ENCODE peak calls at places on chromosomes 11 and 22, in seven cellular contexts. Z, Y, L, B, P, X and A are unnamed samples.

GRCh38 chr11:68542617-68543016 is 82.1 kb downstream of the PPP6R3 start:
- DNase-seq in Z (no peak), Y (peak; percentile 37), L (no peak), B (no peak), P (peak; percentile 77), X (peak; percentile 93), A (peak; percentile 74)

GRCh38 chr22:39090426-39091064 is 6.5 kb upstream of the APOBEC3H start:
- DNase-seq in Z (no peak), Y (no peak), L (no peak), B (peak; percentile 29), P (no peak), X (no peak), A (no peak)

GRCh38 chr11:86746509-86746908 is 53.8 kb upstream of the PRSS23 start:
- DNase-seq in Z (no peak), Y (no peak), L (no peak), B (no peak), P (no peak), X (no peak), A (no peak)

GRCh38 chr11:83456075-83456474 is 169.9 kb upstream of the CCDC90B start:
- DNase-seq in Z (no peak), Y (no peak), L (no peak), B (no peak), P (no peak), X (no peak), A (no peak)

GRCh38 chr11:35146074-35146521 is 7.1 kb downstream of the CD44 start:
- DNase-seq in Z (no peak), Y (no peak), L (no peak), B (no peak), P (no peak), X (no peak), A (no peak)

GRCh38 chr11:89516496-89516895 is 25.3 kb upstream of the NOX4 start:
- DNase-seq in Z (no peak), Y (no peak), L (no peak), B (no peak), P (no peak), X (no peak), A (no peak)

GRCh38 chr22:28791124-28791523 is 9.2 kb downstream of the XBP1 start:
- DNase-seq in Z (no peak), Y (no peak), L (no peak), B (no peak), P (no peak), X (no peak), A (no peak)

GRCh38 chr11:77401486-77402217 is 72.2 kb downstream of the PAK1 start:
- DNase-seq in Z (no peak), Y (no peak), L (no peak), B (no peak), P (no peak), X (no peak), A (no peak)

GRCh38 chr11:94521684-94522083 is 9.4 kb downstream of the C11orf97 start:
- DNase-seq in Z (no peak), Y (no peak), L (no peak), B (no peak), P (no peak), X (no peak), A (peak; percentile 18)

GRCh38 chr11:77345621-77346020 is 44.1 kb upstream of the GDPD4 start:
- DNase-seq in Z (no peak), Y (no peak), L (no peak), B (no peak), P (no peak), X (peak; percentile 90), A (peak; percentile 31)

GRCh38 chr11:64241430-64242153 is 697 bp downstream of the FKBP2 start:
- DNase-seq in Z (peak; percentile 100), Y (peak; percentile 96), L (peak; percentile 100), B (peak; percentile 100), P (peak; percentile 100), X (peak; percentile 99), A (peak; percentile 100)

GRCh38 chr22:40243891-40244290 is 66.2 kb downstream of the TNRC6B start:
- DNase-seq in Z (no peak), Y (no peak), L (no peak), B (no peak), P (no peak), X (no peak), A (no peak)

GRCh38 chr11:12090761-12091261 is 19.6 kb upstream of the MICAL2 start:
- DNase-seq in Z (peak; percentile 82), Y (no peak), L (no peak), B (no peak), P (no peak), X (no peak), A (peak; percentile 53)

GRCh38 chr22:39149915-39150847 is 2.3 kb downstream of the CBX7 start:
- DNase-seq in Z (no peak), Y (no peak), L (no peak), B (no peak), P (no peak), X (no peak), A (no peak)

GRCh38 chr11:926341-926916 is 759 bp downstream of the AP2A2 start:
- DNase-seq in Z (peak; percentile 46), Y (no peak), L (peak; percentile 52), B (peak; percentile 60), P (peak; percentile 34), X (peak; percentile 69), A (peak; percentile 59)

GRCh38 chr11:105135873-105136272 is 3.7 kb downstream of the CARD18 start:
- DNase-seq in Z (no peak), Y (no peak), L (no peak), B (no peak), P (no peak), X (no peak), A (no peak)

GRCh38 chr11:66045177-66045639 is 3.8 kb downstream of the GAL3ST3 start:
- DNase-seq in Z (peak; percentile 76), Y (no peak), L (peak; percentile 63), B (peak; percentile 71), P (peak; percentile 64), X (peak; percentile 70), A (peak; percentile 83)

GRCh38 chr11:128338806-128339205 is 248.6 kb downstream of the ETS1 start:
- DNase-seq in Z (no peak), Y (no peak), L (no peak), B (no peak), P (no peak), X (peak; percentile 55), A (no peak)

GRCh38 chr11:128690746-128691091 is 3.2 kb upstream of the FLI1 start:
- DNase-seq in Z (no peak), Y (no peak), L (no peak), B (no peak), P (no peak), X (no peak), A (no peak)

GRCh38 chr22:42974223-42974622 is 40.7 kb downstream of the PACSIN2 start:
- DNase-seq in Z (no peak), Y (no peak), L (no peak), B (no peak), P (no peak), X (no peak), A (no peak)

GRCh38 chr11:85766801-85767200 is 44.1 kb downstream of the SYTL2 start:
- DNase-seq in Z (no peak), Y (no peak), L (no peak), B (no peak), P (no peak), X (peak; percentile 44), A (no peak)

GRCh38 chr11:115153135-115153534 is 351.1 kb downstream of the CADM1 start:
- DNase-seq in Z (no peak), Y (no peak), L (no peak), B (no peak), P (no peak), X (peak; percentile 33), A (no peak)

DNA sequence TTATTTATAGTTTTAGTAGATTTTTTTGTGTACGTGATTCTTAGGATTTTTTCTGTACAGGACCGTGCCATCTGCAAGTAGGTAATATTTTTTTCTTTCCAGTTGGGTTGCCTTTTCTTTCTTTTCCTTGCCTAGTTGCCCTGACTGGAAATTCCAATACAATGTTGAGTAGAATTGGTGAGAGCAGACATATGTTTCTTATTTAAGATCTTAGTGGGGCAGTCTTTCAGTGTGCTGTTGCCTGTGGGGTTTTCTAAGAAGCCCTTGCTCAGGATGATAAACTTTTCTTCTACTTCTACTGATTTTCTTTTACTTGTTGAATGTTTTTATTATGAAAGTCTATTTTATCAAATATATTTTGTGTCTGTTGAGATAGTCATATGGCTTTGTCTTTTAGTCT is 33.0 kb downstream of the ATXN10 start:
- DNase-seq in Z (no peak), Y (no peak), L (no peak), B (no peak), P (no peak), X (no peak), A (no peak)
- H3K4me3 ChIP-seq in Z (no peak overlapping the region), Y (no peak overlapping the region), L (no peak overlapping the region), B (no peak overlapping the region), P (no peak overlapping the region), X (no peak overlapping the region), A (no peak overlapping the region)

GRCh38 chr11:36377759-36378553 is 81.9 kb downstream of the PRR5L start:
- DNase-seq in Z (no peak), Y (no peak), L (no peak), B (no peak), P (no peak), X (no peak), A (no peak)

GRCh38 chr11:36376888-36377758 is 81.0 kb downstream of the PRR5L start:
- DNase-seq in Z (no peak), Y (no peak), L (peak; percentile 51), B (peak; percentile 65), P (no peak), X (peak; percentile 28), A (peak; percentile 67)

GRCh38 chr11:36380296-36381004 is 84.4 kb downstream of the PRR5L start:
- DNase-seq in Z (no peak), Y (no peak), L (no peak), B (no peak), P (no peak), X (no peak), A (no peak)

GRCh38 chr11:36381005-36381350 is 84.9 kb downstream of the PRR5L start:
- DNase-seq in Z (no peak), Y (no peak), L (no peak), B (no peak), P (no peak), X (no peak), A (no peak)

GRCh38 chr11:36379653-36380052 is 83.6 kb downstream of the PRR5L start:
- DNase-seq in Z (no peak), Y (no peak), L (no peak), B (no peak), P (no peak), X (no peak), A (no peak)
- H3K4me3 ChIP-seq in Z (no peak overlapping the region), Y (no peak overlapping the region), L (no peak overlapping the region), B (no peak overlapping the region), P (no peak overlapping the region), X (no peak overlapping the region), A (no peak overlapping the region)

DNA sequence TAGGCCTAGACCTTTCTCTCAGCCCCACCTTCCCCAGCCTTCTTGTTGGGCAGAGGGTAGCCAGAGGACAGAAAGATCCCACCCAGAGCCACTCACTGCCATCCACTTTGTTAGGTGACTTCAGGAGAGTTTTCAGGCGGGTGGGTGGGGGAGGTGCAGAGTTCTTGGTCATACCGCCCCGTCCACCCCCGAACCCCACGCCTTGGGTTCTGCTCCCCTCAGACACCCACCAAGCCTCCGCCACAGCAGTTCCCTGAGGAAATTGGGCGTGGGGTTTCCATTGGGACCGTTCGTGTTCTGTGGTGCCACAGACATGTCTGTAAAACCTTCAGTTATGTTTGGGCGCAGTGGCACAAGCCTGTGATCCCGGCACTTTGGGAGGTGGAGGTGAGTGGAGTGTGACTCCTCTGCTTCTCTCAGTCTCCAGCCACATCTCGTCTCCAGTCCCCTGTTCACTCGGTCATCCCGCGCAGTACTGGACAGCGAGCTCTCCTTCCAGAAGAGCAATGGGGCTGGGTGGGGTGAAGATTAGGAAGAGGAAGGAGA is 1.5 kb downstream of the MIF start:
- DNase-seq in Z (no peak), Y (no peak), L (no peak), B (no peak), P (no peak), X (no peak), A (no peak)
- H3K4me3 ChIP-seq in Z (peak overlapping the region; percentile 78), Y (peak overlapping the region; percentile 76), L (peak overlapping the region; percentile 56), B (peak overlapping the region; percentile 82), P (peak overlapping the region; percentile 60), X (peak overlapping the region; percentile 94), A (peak overlapping the region; percentile 78)

GRCh38 chr11:8698379-8698851 is 15.8 kb downstream of the RPL27A start:
- DNase-seq in Z (no peak), Y (no peak), L (no peak), B (no peak), P (peak; percentile 10), X (no peak), A (no peak)
- H3K4me3 ChIP-seq in Z (no peak overlapping the region), Y (no peak overlapping the region), L (no peak overlapping the region), B (no peak overlapping the region), P (no peak overlapping the region), X (no peak overlapping the region), A (no peak overlapping the region)